ENCODE peak calls at places on chromosome 13, in nine cellular contexts. I is right lobe of liver; B is right atrium auricular region; D is DND-41; N is stomach; T is small intestine; W is testis; L is CD4-positive, alpha-beta memory T cell; X is transverse colon. F is an unnamed sample.
A peak's percentile ranks its signal among the peaks of the same experiment; 100 is the strongest.

GRCh38 chr13:105863300-105863699 is 672.2 kb downstream of the EFNB2 start:
- DNase-seq in T (no peak), W (no peak), I (no peak), X (no peak), D (no peak), B (no peak), N (no peak), L (no peak), F (no peak)

GRCh38 chr13:24233351-24233901 is 72.9 kb downstream of the SPATA13 start:
- DNase-seq in W (no peak), B (no peak), I (no peak), D (no peak), L (no peak), X (no peak), T (no peak), N (no peak), F (no peak)

GRCh38 chr13:43946281-43946680 is 66.6 kb downstream of the LACC1 start:
- DNase-seq in W (no peak), I (no peak), N (no peak), B (no peak), D (no peak), X (no peak), L (no peak), T (no peak), F (no peak)

GRCh38 chr13:76879211-76879875 is 6.9 kb downstream of the KCTD12 start:
- DNase-seq in L (peak; percentile 43), I (peak; percentile 54), B (peak; percentile 91), X (peak; percentile 46), N (peak; percentile 38), W (peak; percentile 40), T (no peak), D (peak; percentile 63), F (peak; percentile 46)

GRCh38 chr13:73828811-73829210 is 305.4 kb downstream of the KLF12 start:
- DNase-seq in W (no peak), D (peak; percentile 46), N (no peak), I (no peak), L (no peak), T (no peak), X (no peak), B (no peak), F (no peak)

GRCh38 chr13:99797716-99798115 is 173.9 kb downstream of the ZIC5 start:
- DNase-seq in X (no peak), N (no peak), B (no peak), T (no peak), W (no peak), I (no peak), D (no peak), L (no peak), F (no peak)

GRCh38 chr13:42041017-42041683 is 7.3 kb upstream of the DGKH start:
- DNase-seq in N (peak; percentile 60), T (peak; percentile 73), W (peak; percentile 22), B (no peak), I (peak; percentile 59), D (peak; percentile 51), X (peak; percentile 73), L (peak; percentile 18), F (peak; percentile 13)

GRCh38 chr13:90492872-90493271 is 854.6 kb upstream of the MIR17HG start:
- DNase-seq in B (no peak), D (no peak), T (no peak), L (no peak), X (no peak), W (no peak), N (no peak), I (no peak), F (no peak)

GRCh38 chr13:36815069-36815468 is 4.0 kb upstream of the RFXAP start:
- DNase-seq in X (no peak), T (peak; percentile 14), N (no peak), D (peak; percentile 27), L (no peak), I (no peak), B (no peak), W (no peak), F (no peak)

GRCh38 chr13:33272531-33273124 is 12.9 kb downstream of the STARD13 start:
- DNase-seq in L (no peak), W (no peak), T (peak; percentile 91), I (no peak), B (no peak), N (peak; percentile 54), D (no peak), X (peak; percentile 51), F (no peak)

GRCh38 chr13:72960541-72960940 is 98.3 kb upstream of the KLF5 start:
- DNase-seq in W (no peak), I (no peak), D (no peak), T (peak; percentile 90), L (no peak), B (no peak), N (no peak), X (no peak), F (no peak)

GRCh38 chr13:44159633-44160279 is 213.9 kb upstream of the SERP2 start:
- DNase-seq in L (no peak), D (no peak), T (no peak), N (no peak), B (no peak), W (no peak), I (no peak), X (no peak), F (no peak)

GRCh38 chr13:27966641-27967202 is 2.4 kb downstream of the CDX2 start:
- DNase-seq in D (no peak), N (peak; percentile 24), X (no peak), B (no peak), T (peak; percentile 44), W (no peak), L (no peak), I (no peak), F (no peak)

GRCh38 chr13:39900106-39900750 is 244.8 kb downstream of the COG6 start:
- DNase-seq in L (no peak), I (no peak), W (peak; percentile 22), D (no peak), B (no peak), T (no peak), N (no peak), X (no peak), F (no peak)

GRCh38 chr13:39765801-39766463 is 110.5 kb downstream of the COG6 start:
- DNase-seq in X (peak; percentile 76), I (peak; percentile 37), N (peak; percentile 46), D (peak; percentile 5), L (no peak), B (no peak), W (peak; percentile 49), T (peak; percentile 85), F (no peak)

GRCh38 chr13:114068723-114069322 is 63.6 kb downstream of the RASA3 start:
- DNase-seq in W (no peak), D (no peak), T (no peak), X (peak; percentile 14), L (no peak), N (no peak), I (no peak), B (no peak), F (no peak)

GRCh38 chr13:53073711-53074110 is 45.1 kb downstream of the OLFM4 start:
- DNase-seq in W (no peak), B (no peak), D (no peak), L (no peak), T (no peak), N (no peak), X (no peak), I (no peak), F (no peak)

GRCh38 chr13:75196112-75196855 is 285.7 kb downstream of the TBC1D4 start:
- DNase-seq in W (no peak), D (no peak), X (no peak), L (no peak), T (no peak), B (no peak), N (no peak), I (no peak), F (no peak)

GRCh38 chr13:106418556-106418955 is 116.9 kb downstream of the EFNB2 start:
- DNase-seq in D (no peak), T (no peak), I (no peak), X (no peak), L (no peak), B (no peak), N (no peak), W (no peak), F (no peak)

GRCh38 chr13:110161112-110161897 is 145.7 kb downstream of the COL4A1 start:
- DNase-seq in D (no peak), B (no peak), N (no peak), L (no peak), T (no peak), W (peak; percentile 22), X (no peak), I (no peak), F (no peak)

GRCh38 chr13:29810145-29810742 is 40.2 kb downstream of the UBL3 start:
- DNase-seq in B (no peak), W (no peak), X (no peak), N (no peak), I (no peak), L (no peak), T (no peak), D (no peak), F (no peak)

GRCh38 chr13:36887758-36888521 is 32.1 kb downstream of the SMAD9 start:
- DNase-seq in T (no peak), N (no peak), D (no peak), B (no peak), X (no peak), I (no peak), L (no peak), W (no peak), F (no peak)

DNA sequence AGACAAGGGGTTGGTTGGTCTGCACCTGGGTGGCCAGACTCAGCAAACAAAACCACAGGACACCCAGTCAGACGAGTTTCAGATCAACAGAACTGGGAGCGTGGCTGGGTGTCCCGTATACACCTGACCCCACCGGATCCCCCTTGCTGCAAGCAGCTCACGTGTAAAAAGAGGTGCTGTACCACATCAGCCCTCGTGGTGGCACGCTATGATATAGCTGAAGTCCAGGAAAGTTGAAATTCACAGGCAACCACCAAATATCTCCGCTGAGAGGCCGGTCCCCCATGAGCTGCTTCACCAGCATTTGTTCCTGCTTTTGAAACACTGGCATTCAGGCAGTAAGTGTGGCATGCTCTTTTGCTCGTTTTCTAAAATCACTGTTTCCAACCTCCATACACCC is 92.3 kb downstream of the TUBA3C start:
- DNase-seq in X (no peak), D (no peak), I (no peak), T (no peak), N (no peak), B (no peak), L (no peak), W (peak; percentile 46), F (no peak)
- H3K9me3 ChIP-seq in X (no peaks in the 10 kb centered on the region), D (peaks cover 9% of the 10 kb centered on the region), I (no peaks in the 10 kb centered on the region), T (no peaks in the 10 kb centered on the region), N (no peaks in the 10 kb centered on the region), B (no peaks in the 10 kb centered on the region), L (no peaks in the 10 kb centered on the region), W (no peaks in the 10 kb centered on the region), F (no peaks in the 10 kb centered on the region)

GRCh38 chr13:65912516-65912915 is 1317.6 kb downstream of the PCDH9 start:
- DNase-seq in T (no peak), X (no peak), W (no peak), N (no peak), B (no peak), D (no peak), L (no peak), I (no peak), F (no peak)
- H3K27ac ChIP-seq in T (no peak overlapping the region), X (no peak overlapping the region), W (no peak overlapping the region), N (no peak overlapping the region), B (peak overlapping the region; percentile 62), D (no peak overlapping the region), L (no peak overlapping the region), I (no peak overlapping the region), F (no peak overlapping the region)

GRCh38 chr13:31310356-31310755 is 110.6 kb downstream of the B3GLCT start:
- DNase-seq in X (no peak), N (no peak), T (no peak), L (no peak), W (no peak), B (no peak), I (no peak), D (no peak), F (no peak)
- H3K9me3 ChIP-seq in X (peaks cover 14% of the 10 kb centered on the region), N (peaks cover 12% of the 10 kb centered on the region), T (no peaks in the 10 kb centered on the region), L (no peaks in the 10 kb centered on the region), W (no peaks in the 10 kb centered on the region), B (no peaks in the 10 kb centered on the region), I (no peaks in the 10 kb centered on the region), D (peaks cover 46% of the 10 kb centered on the region), F (peaks cover 46% of the 10 kb centered on the region)

GRCh38 chr13:107851670-107852460 is 363.5 kb downstream of the LIG4 start:
- DNase-seq in I (no peak), D (no peak), T (no peak), L (no peak), B (no peak), X (no peak), W (no peak), N (no peak), F (no peak)
- H3K27ac ChIP-seq in I (no peak overlapping the region), D (no peak overlapping the region), T (no peak overlapping the region), L (no peak overlapping the region), B (no peak overlapping the region), X (no peak overlapping the region), W (no peak overlapping the region), N (no peak overlapping the region), F (no peak overlapping the region)